ENCODE peak calls at places on chromosomes 12 and 14, in ten cellular contexts. One of them, this sample, is unnamed.

GRCh38 chr12:95790025-95790911 is at the start of gene NTN4:
- DNase-seq in EL: peak
- DNase-seq in stimulated activated naive CD8-positive, alpha-beta T cell treated with anti-CD3 and anti-CD28 coated beads, Interleukin-15, Interleukin-2, amounts not matched to agents 100 U/mL and 50 U/mL, for 24 hours: peak
- DNase-seq in naive thymus-derived CD4-positive, alpha-beta T cell: peak
- DNase-seq in dermis blood vessel endothelial cell: peak
- DNase-seq in AG08396: peak
- DNase-seq in HL-60: no peak
- DNase-seq in stimulated activated CD8-positive, alpha-beta memory T cell treated with anti-CD3 and anti-CD28 coated beads, Interleukin-7, amount 100 ng/mL, for 4 hours: no peak
- DNase-seq in mammary epithelial cell: peak
- DNase-seq in NCI-H82: peak
- DNase-seq in this sample: no peak

GRCh38 chr14:32077081-32078029 is at the start of gene ARHGAP5:
- DNase-seq in stimulated activated naive CD8-positive, alpha-beta T cell treated with anti-CD3 and anti-CD28 coated beads, Interleukin-15, Interleukin-2, amounts not matched to agents 100 U/mL and 50 U/mL, for 24 hours: peak
- DNase-seq in NCI-H82: peak
- DNase-seq in dermis blood vessel endothelial cell: peak
- DNase-seq in EL: no peak
- DNase-seq in mammary epithelial cell: no peak
- DNase-seq in HL-60: no peak
- DNase-seq in AG08396: peak
- DNase-seq in naive thymus-derived CD4-positive, alpha-beta T cell: peak
- DNase-seq in stimulated activated CD8-positive, alpha-beta memory T cell treated with anti-CD3 and anti-CD28 coated beads, Interleukin-7, amount 100 ng/mL, for 4 hours: peak
- DNase-seq in this sample: peak

GRCh38 chr14:53055003-53055402 is 98.1 kb downstream of the DDHD1 start:
- DNase-seq in mammary epithelial cell: peak
- DNase-seq in AG08396: peak
- DNase-seq in HL-60: no peak
- DNase-seq in NCI-H82: peak
- DNase-seq in EL: peak
- DNase-seq in dermis blood vessel endothelial cell: peak
- DNase-seq in stimulated activated CD8-positive, alpha-beta memory T cell treated with anti-CD3 and anti-CD28 coated beads, Interleukin-7, amount 100 ng/mL, for 4 hours: no peak
- DNase-seq in naive thymus-derived CD4-positive, alpha-beta T cell: peak
- DNase-seq in stimulated activated naive CD8-positive, alpha-beta T cell treated with anti-CD3 and anti-CD28 coated beads, Interleukin-15, Interleukin-2, amounts not matched to agents 100 U/mL and 50 U/mL, for 24 hours: no peak
- DNase-seq in this sample: peak

GRCh38 chr12:57836442-57837375 is 9.8 kb downstream of the CTDSP2 start:
- DNase-seq in dermis blood vessel endothelial cell: peak
- DNase-seq in HL-60: no peak
- DNase-seq in stimulated activated naive CD8-positive, alpha-beta T cell treated with anti-CD3 and anti-CD28 coated beads, Interleukin-15, Interleukin-2, amounts not matched to agents 100 U/mL and 50 U/mL, for 24 hours: peak
- DNase-seq in mammary epithelial cell: peak
- DNase-seq in EL: peak
- DNase-seq in NCI-H82: peak
- DNase-seq in stimulated activated CD8-positive, alpha-beta memory T cell treated with anti-CD3 and anti-CD28 coated beads, Interleukin-7, amount 100 ng/mL, for 4 hours: no peak
- DNase-seq in naive thymus-derived CD4-positive, alpha-beta T cell: peak
- DNase-seq in AG08396: peak
- DNase-seq in this sample: peak

GRCh38 chr14:93976477-93977057 is at the start of gene ASB2:
- DNase-seq in NCI-H82: no peak
- DNase-seq in stimulated activated naive CD8-positive, alpha-beta T cell treated with anti-CD3 and anti-CD28 coated beads, Interleukin-15, Interleukin-2, amounts not matched to agents 100 U/mL and 50 U/mL, for 24 hours: no peak
- DNase-seq in AG08396: peak
- DNase-seq in EL: no peak
- DNase-seq in dermis blood vessel endothelial cell: no peak
- DNase-seq in stimulated activated CD8-positive, alpha-beta memory T cell treated with anti-CD3 and anti-CD28 coated beads, Interleukin-7, amount 100 ng/mL, for 4 hours: no peak
- DNase-seq in HL-60: no peak
- DNase-seq in naive thymus-derived CD4-positive, alpha-beta T cell: no peak
- DNase-seq in mammary epithelial cell: no peak
- DNase-seq in this sample: no peak

GRCh38 chr12:4824415-4824814 is 85.3 kb upstream of the KCNA1 start:
- DNase-seq in AG08396: peak
- DNase-seq in stimulated activated naive CD8-positive, alpha-beta T cell treated with anti-CD3 and anti-CD28 coated beads, Interleukin-15, Interleukin-2, amounts not matched to agents 100 U/mL and 50 U/mL, for 24 hours: no peak
- DNase-seq in naive thymus-derived CD4-positive, alpha-beta T cell: no peak
- DNase-seq in dermis blood vessel endothelial cell: no peak
- DNase-seq in mammary epithelial cell: peak
- DNase-seq in HL-60: no peak
- DNase-seq in EL: peak
- DNase-seq in stimulated activated CD8-positive, alpha-beta memory T cell treated with anti-CD3 and anti-CD28 coated beads, Interleukin-7, amount 100 ng/mL, for 4 hours: no peak
- DNase-seq in NCI-H82: no peak
- DNase-seq in this sample: no peak

GRCh38 chr12:82034769-82035168 is 275.6 kb upstream of the PPFIA2 start:
- DNase-seq in AG08396: no peak
- DNase-seq in dermis blood vessel endothelial cell: no peak
- DNase-seq in stimulated activated naive CD8-positive, alpha-beta T cell treated with anti-CD3 and anti-CD28 coated beads, Interleukin-15, Interleukin-2, amounts not matched to agents 100 U/mL and 50 U/mL, for 24 hours: no peak
- DNase-seq in EL: no peak
- DNase-seq in mammary epithelial cell: no peak
- DNase-seq in naive thymus-derived CD4-positive, alpha-beta T cell: no peak
- DNase-seq in stimulated activated CD8-positive, alpha-beta memory T cell treated with anti-CD3 and anti-CD28 coated beads, Interleukin-7, amount 100 ng/mL, for 4 hours: no peak
- DNase-seq in HL-60: no peak
- DNase-seq in NCI-H82: no peak
- DNase-seq in this sample: no peak

GRCh38 chr12:63325757-63326156 is 174.8 kb upstream of the AVPR1A start:
- DNase-seq in EL: no peak
- DNase-seq in AG08396: no peak
- DNase-seq in stimulated activated naive CD8-positive, alpha-beta T cell treated with anti-CD3 and anti-CD28 coated beads, Interleukin-15, Interleukin-2, amounts not matched to agents 100 U/mL and 50 U/mL, for 24 hours: no peak
- DNase-seq in naive thymus-derived CD4-positive, alpha-beta T cell: no peak
- DNase-seq in NCI-H82: peak
- DNase-seq in dermis blood vessel endothelial cell: peak
- DNase-seq in mammary epithelial cell: no peak
- DNase-seq in stimulated activated CD8-positive, alpha-beta memory T cell treated with anti-CD3 and anti-CD28 coated beads, Interleukin-7, amount 100 ng/mL, for 4 hours: no peak
- DNase-seq in HL-60: no peak
- DNase-seq in this sample: no peak

GRCh38 chr14:69501362-69501964 is 16.9 kb downstream of the PLEKHD1 start:
- DNase-seq in EL: no peak
- DNase-seq in mammary epithelial cell: no peak
- DNase-seq in NCI-H82: no peak
- DNase-seq in stimulated activated naive CD8-positive, alpha-beta T cell treated with anti-CD3 and anti-CD28 coated beads, Interleukin-15, Interleukin-2, amounts not matched to agents 100 U/mL and 50 U/mL, for 24 hours: no peak
- DNase-seq in stimulated activated CD8-positive, alpha-beta memory T cell treated with anti-CD3 and anti-CD28 coated beads, Interleukin-7, amount 100 ng/mL, for 4 hours: no peak
- DNase-seq in dermis blood vessel endothelial cell: no peak
- DNase-seq in AG08396: no peak
- DNase-seq in HL-60: no peak
- DNase-seq in naive thymus-derived CD4-positive, alpha-beta T cell: no peak
- DNase-seq in this sample: peak

GRCh38 chr12:27969901-27970390 is 2.6 kb downstream of the PTHLH start:
- DNase-seq in stimulated activated CD8-positive, alpha-beta memory T cell treated with anti-CD3 and anti-CD28 coated beads, Interleukin-7, amount 100 ng/mL, for 4 hours: peak
- DNase-seq in naive thymus-derived CD4-positive, alpha-beta T cell: peak
- DNase-seq in stimulated activated naive CD8-positive, alpha-beta T cell treated with anti-CD3 and anti-CD28 coated beads, Interleukin-15, Interleukin-2, amounts not matched to agents 100 U/mL and 50 U/mL, for 24 hours: peak
- DNase-seq in EL: peak
- DNase-seq in AG08396: peak
- DNase-seq in mammary epithelial cell: peak
- DNase-seq in NCI-H82: peak
- DNase-seq in HL-60: no peak
- DNase-seq in dermis blood vessel endothelial cell: peak
- DNase-seq in this sample: peak

GRCh38 chr12:30396576-30396975 is 299.1 kb downstream of the IPO8 start:
- DNase-seq in stimulated activated CD8-positive, alpha-beta memory T cell treated with anti-CD3 and anti-CD28 coated beads, Interleukin-7, amount 100 ng/mL, for 4 hours: no peak
- DNase-seq in dermis blood vessel endothelial cell: no peak
- DNase-seq in stimulated activated naive CD8-positive, alpha-beta T cell treated with anti-CD3 and anti-CD28 coated beads, Interleukin-15, Interleukin-2, amounts not matched to agents 100 U/mL and 50 U/mL, for 24 hours: no peak
- DNase-seq in HL-60: no peak
- DNase-seq in mammary epithelial cell: no peak
- DNase-seq in NCI-H82: no peak
- DNase-seq in AG08396: no peak
- DNase-seq in EL: no peak
- DNase-seq in naive thymus-derived CD4-positive, alpha-beta T cell: no peak
- DNase-seq in this sample: no peak

GRCh38 chr14:101887219-101887618 is 77.2 kb upstream of the DYNC1H1 start:
- DNase-seq in dermis blood vessel endothelial cell: no peak
- DNase-seq in HL-60: no peak
- DNase-seq in naive thymus-derived CD4-positive, alpha-beta T cell: no peak
- DNase-seq in mammary epithelial cell: no peak
- DNase-seq in stimulated activated CD8-positive, alpha-beta memory T cell treated with anti-CD3 and anti-CD28 coated beads, Interleukin-7, amount 100 ng/mL, for 4 hours: no peak
- DNase-seq in NCI-H82: no peak
- DNase-seq in EL: no peak
- DNase-seq in AG08396: no peak
- DNase-seq in stimulated activated naive CD8-positive, alpha-beta T cell treated with anti-CD3 and anti-CD28 coated beads, Interleukin-15, Interleukin-2, amounts not matched to agents 100 U/mL and 50 U/mL, for 24 hours: no peak
- DNase-seq in this sample: no peak

GRCh38 chr14:34539407-34540180 is at the start of gene EAPP:
- DNase-seq in stimulated activated CD8-positive, alpha-beta memory T cell treated with anti-CD3 and anti-CD28 coated beads, Interleukin-7, amount 100 ng/mL, for 4 hours: peak
- DNase-seq in EL: peak
- DNase-seq in AG08396: peak
- DNase-seq in dermis blood vessel endothelial cell: peak
- DNase-seq in NCI-H82: no peak
- DNase-seq in stimulated activated naive CD8-positive, alpha-beta T cell treated with anti-CD3 and anti-CD28 coated beads, Interleukin-15, Interleukin-2, amounts not matched to agents 100 U/mL and 50 U/mL, for 24 hours: peak
- DNase-seq in HL-60: peak
- DNase-seq in naive thymus-derived CD4-positive, alpha-beta T cell: peak
- DNase-seq in mammary epithelial cell: peak
- DNase-seq in this sample: no peak

GRCh38 chr12:44525806-44526654 is 350.1 kb downstream of the NELL2 start:
- DNase-seq in mammary epithelial cell: no peak
- DNase-seq in stimulated activated CD8-positive, alpha-beta memory T cell treated with anti-CD3 and anti-CD28 coated beads, Interleukin-7, amount 100 ng/mL, for 4 hours: no peak
- DNase-seq in AG08396: no peak
- DNase-seq in HL-60: no peak
- DNase-seq in EL: no peak
- DNase-seq in dermis blood vessel endothelial cell: no peak
- DNase-seq in NCI-H82: no peak
- DNase-seq in naive thymus-derived CD4-positive, alpha-beta T cell: no peak
- DNase-seq in stimulated activated naive CD8-positive, alpha-beta T cell treated with anti-CD3 and anti-CD28 coated beads, Interleukin-15, Interleukin-2, amounts not matched to agents 100 U/mL and 50 U/mL, for 24 hours: no peak
- DNase-seq in this sample: no peak

GRCh38 chr12:46743471-46743870 is 82.3 kb downstream of the SLC38A4 start:
- DNase-seq in AG08396: no peak
- DNase-seq in mammary epithelial cell: no peak
- DNase-seq in stimulated activated naive CD8-positive, alpha-beta T cell treated with anti-CD3 and anti-CD28 coated beads, Interleukin-15, Interleukin-2, amounts not matched to agents 100 U/mL and 50 U/mL, for 24 hours: no peak
- DNase-seq in stimulated activated CD8-positive, alpha-beta memory T cell treated with anti-CD3 and anti-CD28 coated beads, Interleukin-7, amount 100 ng/mL, for 4 hours: no peak
- DNase-seq in EL: peak
- DNase-seq in NCI-H82: no peak
- DNase-seq in dermis blood vessel endothelial cell: no peak
- DNase-seq in naive thymus-derived CD4-positive, alpha-beta T cell: no peak
- DNase-seq in HL-60: no peak
- DNase-seq in this sample: no peak

GRCh38 chr12:9632766-9633165 is 25.1 kb upstream of the KLRB1 start:
- DNase-seq in naive thymus-derived CD4-positive, alpha-beta T cell: no peak
- DNase-seq in stimulated activated CD8-positive, alpha-beta memory T cell treated with anti-CD3 and anti-CD28 coated beads, Interleukin-7, amount 100 ng/mL, for 4 hours: no peak
- DNase-seq in NCI-H82: no peak
- DNase-seq in AG08396: no peak
- DNase-seq in stimulated activated naive CD8-positive, alpha-beta T cell treated with anti-CD3 and anti-CD28 coated beads, Interleukin-15, Interleukin-2, amounts not matched to agents 100 U/mL and 50 U/mL, for 24 hours: no peak
- DNase-seq in dermis blood vessel endothelial cell: no peak
- DNase-seq in mammary epithelial cell: no peak
- DNase-seq in EL: no peak
- DNase-seq in HL-60: no peak
- DNase-seq in this sample: no peak

GRCh38 chr12:104138747-104139186 is 757 bp upstream of the NFYB start:
- DNase-seq in mammary epithelial cell: no peak
- DNase-seq in NCI-H82: peak
- DNase-seq in naive thymus-derived CD4-positive, alpha-beta T cell: no peak
- DNase-seq in dermis blood vessel endothelial cell: peak
- DNase-seq in stimulated activated naive CD8-positive, alpha-beta T cell treated with anti-CD3 and anti-CD28 coated beads, Interleukin-15, Interleukin-2, amounts not matched to agents 100 U/mL and 50 U/mL, for 24 hours: no peak
- DNase-seq in AG08396: peak
- DNase-seq in EL: no peak
- DNase-seq in HL-60: no peak
- DNase-seq in stimulated activated CD8-positive, alpha-beta memory T cell treated with anti-CD3 and anti-CD28 coated beads, Interleukin-7, amount 100 ng/mL, for 4 hours: no peak
- DNase-seq in this sample: no peak

GRCh38 chr12:19837543-19837942 is 398.3 kb downstream of the AEBP2 start:
- DNase-seq in dermis blood vessel endothelial cell: no peak
- DNase-seq in mammary epithelial cell: no peak
- DNase-seq in EL: no peak
- DNase-seq in stimulated activated CD8-positive, alpha-beta memory T cell treated with anti-CD3 and anti-CD28 coated beads, Interleukin-7, amount 100 ng/mL, for 4 hours: no peak
- DNase-seq in stimulated activated naive CD8-positive, alpha-beta T cell treated with anti-CD3 and anti-CD28 coated beads, Interleukin-15, Interleukin-2, amounts not matched to agents 100 U/mL and 50 U/mL, for 24 hours: no peak
- DNase-seq in HL-60: no peak
- DNase-seq in NCI-H82: no peak
- DNase-seq in naive thymus-derived CD4-positive, alpha-beta T cell: no peak
- DNase-seq in AG08396: no peak
- DNase-seq in this sample: no peak

GRCh38 chr12:64160718-64161060 is 61.4 kb downstream of the KICS2 start:
- DNase-seq in dermis blood vessel endothelial cell: peak
- DNase-seq in stimulated activated naive CD8-positive, alpha-beta T cell treated with anti-CD3 and anti-CD28 coated beads, Interleukin-15, Interleukin-2, amounts not matched to agents 100 U/mL and 50 U/mL, for 24 hours: no peak
- DNase-seq in NCI-H82: no peak
- DNase-seq in stimulated activated CD8-positive, alpha-beta memory T cell treated with anti-CD3 and anti-CD28 coated beads, Interleukin-7, amount 100 ng/mL, for 4 hours: no peak
- DNase-seq in EL: peak
- DNase-seq in mammary epithelial cell: peak
- DNase-seq in naive thymus-derived CD4-positive, alpha-beta T cell: no peak
- DNase-seq in AG08396: peak
- DNase-seq in HL-60: no peak
- DNase-seq in this sample: no peak

GRCh38 chr12:16238661-16239060 is 38.8 kb downstream of the SLC15A5 start:
- DNase-seq in AG08396: no peak
- DNase-seq in mammary epithelial cell: no peak
- DNase-seq in NCI-H82: no peak
- DNase-seq in stimulated activated CD8-positive, alpha-beta memory T cell treated with anti-CD3 and anti-CD28 coated beads, Interleukin-7, amount 100 ng/mL, for 4 hours: no peak
- DNase-seq in EL: no peak
- DNase-seq in HL-60: no peak
- DNase-seq in dermis blood vessel endothelial cell: no peak
- DNase-seq in stimulated activated naive CD8-positive, alpha-beta T cell treated with anti-CD3 and anti-CD28 coated beads, Interleukin-15, Interleukin-2, amounts not matched to agents 100 U/mL and 50 U/mL, for 24 hours: no peak
- DNase-seq in naive thymus-derived CD4-positive, alpha-beta T cell: no peak
- DNase-seq in this sample: no peak

GRCh38 chr12:69879007-69879960 is 54.3 kb downstream of the MYRFL start:
- DNase-seq in EL: peak
- DNase-seq in NCI-H82: peak
- DNase-seq in mammary epithelial cell: peak
- DNase-seq in stimulated activated CD8-positive, alpha-beta memory T cell treated with anti-CD3 and anti-CD28 coated beads, Interleukin-7, amount 100 ng/mL, for 4 hours: peak
- DNase-seq in stimulated activated naive CD8-positive, alpha-beta T cell treated with anti-CD3 and anti-CD28 coated beads, Interleukin-15, Interleukin-2, amounts not matched to agents 100 U/mL and 50 U/mL, for 24 hours: peak
- DNase-seq in HL-60: peak
- DNase-seq in AG08396: peak
- DNase-seq in naive thymus-derived CD4-positive, alpha-beta T cell: peak
- DNase-seq in dermis blood vessel endothelial cell: peak
- DNase-seq in this sample: peak

GRCh38 chr12:24226745-24227350 is 277.4 kb upstream of the SOX5 start:
- DNase-seq in HL-60: no peak
- DNase-seq in stimulated activated CD8-positive, alpha-beta memory T cell treated with anti-CD3 and anti-CD28 coated beads, Interleukin-7, amount 100 ng/mL, for 4 hours: no peak
- DNase-seq in EL: peak
- DNase-seq in stimulated activated naive CD8-positive, alpha-beta T cell treated with anti-CD3 and anti-CD28 coated beads, Interleukin-15, Interleukin-2, amounts not matched to agents 100 U/mL and 50 U/mL, for 24 hours: no peak
- DNase-seq in AG08396: peak
- DNase-seq in NCI-H82: no peak
- DNase-seq in dermis blood vessel endothelial cell: peak
- DNase-seq in mammary epithelial cell: peak
- DNase-seq in naive thymus-derived CD4-positive, alpha-beta T cell: no peak
- DNase-seq in this sample: no peak

GRCh38 chr14:22848391-22849164 is 12.2 kb downstream of the MMP14 start:
- DNase-seq in AG08396: peak
- DNase-seq in stimulated activated naive CD8-positive, alpha-beta T cell treated with anti-CD3 and anti-CD28 coated beads, Interleukin-15, Interleukin-2, amounts not matched to agents 100 U/mL and 50 U/mL, for 24 hours: no peak
- DNase-seq in stimulated activated CD8-positive, alpha-beta memory T cell treated with anti-CD3 and anti-CD28 coated beads, Interleukin-7, amount 100 ng/mL, for 4 hours: no peak
- DNase-seq in NCI-H82: no peak
- DNase-seq in dermis blood vessel endothelial cell: peak
- DNase-seq in mammary epithelial cell: peak
- DNase-seq in naive thymus-derived CD4-positive, alpha-beta T cell: no peak
- DNase-seq in EL: peak
- DNase-seq in HL-60: no peak
- DNase-seq in this sample: peak

GRCh38 chr12:29241821-29242591 is 92.9 kb downstream of the FAR2 start:
- DNase-seq in HL-60: peak
- DNase-seq in NCI-H82: peak
- DNase-seq in naive thymus-derived CD4-positive, alpha-beta T cell: no peak
- DNase-seq in dermis blood vessel endothelial cell: peak
- DNase-seq in stimulated activated CD8-positive, alpha-beta memory T cell treated with anti-CD3 and anti-CD28 coated beads, Interleukin-7, amount 100 ng/mL, for 4 hours: no peak
- DNase-seq in EL: peak
- DNase-seq in mammary epithelial cell: peak
- DNase-seq in AG08396: peak
- DNase-seq in stimulated activated naive CD8-positive, alpha-beta T cell treated with anti-CD3 and anti-CD28 coated beads, Interleukin-15, Interleukin-2, amounts not matched to agents 100 U/mL and 50 U/mL, for 24 hours: peak
- DNase-seq in this sample: peak

GRCh38 chr12:12582895-12583303 is 20.2 kb upstream of the DUSP16 start:
- DNase-seq in mammary epithelial cell: peak
- DNase-seq in dermis blood vessel endothelial cell: no peak
- DNase-seq in naive thymus-derived CD4-positive, alpha-beta T cell: no peak
- DNase-seq in stimulated activated naive CD8-positive, alpha-beta T cell treated with anti-CD3 and anti-CD28 coated beads, Interleukin-15, Interleukin-2, amounts not matched to agents 100 U/mL and 50 U/mL, for 24 hours: peak
- DNase-seq in stimulated activated CD8-positive, alpha-beta memory T cell treated with anti-CD3 and anti-CD28 coated beads, Interleukin-7, amount 100 ng/mL, for 4 hours: no peak
- DNase-seq in HL-60: no peak
- DNase-seq in AG08396: no peak
- DNase-seq in NCI-H82: no peak
- DNase-seq in EL: peak
- DNase-seq in this sample: no peak

GRCh38 chr14:88614218-88614907 is 51.5 kb downstream of the ZC3H14 start:
- DNase-seq in naive thymus-derived CD4-positive, alpha-beta T cell: no peak
- DNase-seq in mammary epithelial cell: peak
- DNase-seq in AG08396: peak
- DNase-seq in NCI-H82: no peak
- DNase-seq in stimulated activated CD8-positive, alpha-beta memory T cell treated with anti-CD3 and anti-CD28 coated beads, Interleukin-7, amount 100 ng/mL, for 4 hours: no peak
- DNase-seq in HL-60: no peak
- DNase-seq in stimulated activated naive CD8-positive, alpha-beta T cell treated with anti-CD3 and anti-CD28 coated beads, Interleukin-15, Interleukin-2, amounts not matched to agents 100 U/mL and 50 U/mL, for 24 hours: no peak
- DNase-seq in EL: peak
- DNase-seq in dermis blood vessel endothelial cell: peak
- DNase-seq in this sample: no peak

GRCh38 chr12:20339060-20339459 is 29.3 kb upstream of the PDE3A start:
- DNase-seq in dermis blood vessel endothelial cell: no peak
- DNase-seq in HL-60: no peak
- DNase-seq in stimulated activated CD8-positive, alpha-beta memory T cell treated with anti-CD3 and anti-CD28 coated beads, Interleukin-7, amount 100 ng/mL, for 4 hours: no peak
- DNase-seq in naive thymus-derived CD4-positive, alpha-beta T cell: no peak
- DNase-seq in AG08396: no peak
- DNase-seq in NCI-H82: no peak
- DNase-seq in EL: peak
- DNase-seq in stimulated activated naive CD8-positive, alpha-beta T cell treated with anti-CD3 and anti-CD28 coated beads, Interleukin-15, Interleukin-2, amounts not matched to agents 100 U/mL and 50 U/mL, for 24 hours: no peak
- DNase-seq in mammary epithelial cell: no peak
- DNase-seq in this sample: no peak

GRCh38 chr14:101819251-101819990 is 57.9 kb downstream of the PPP2R5C start:
- DNase-seq in stimulated activated CD8-positive, alpha-beta memory T cell treated with anti-CD3 and anti-CD28 coated beads, Interleukin-7, amount 100 ng/mL, for 4 hours: peak
- DNase-seq in naive thymus-derived CD4-positive, alpha-beta T cell: peak
- DNase-seq in stimulated activated naive CD8-positive, alpha-beta T cell treated with anti-CD3 and anti-CD28 coated beads, Interleukin-15, Interleukin-2, amounts not matched to agents 100 U/mL and 50 U/mL, for 24 hours: peak
- DNase-seq in dermis blood vessel endothelial cell: no peak
- DNase-seq in mammary epithelial cell: no peak
- DNase-seq in HL-60: no peak
- DNase-seq in NCI-H82: no peak
- DNase-seq in EL: no peak
- DNase-seq in AG08396: no peak
- DNase-seq in this sample: no peak